ENCODE peak calls at places on chromosomes 13 and 19, in four cellular contexts. One of them, this sample, is unnamed. For H3K79me2, the result is how much of the 10 kb centered on the place peaks cover.

GRCh38 chr19:44552324-44552723 is 22.8 kb upstream of the CEACAM20 start:
- DNase-seq in HepG2: peak
- DNase-seq in fibroblast of lung: peak
- DNase-seq in OCI-LY7: peak
- DNase-seq in this sample: peak

GRCh38 chr19:58311345-58311744 is 6.2 kb downstream of the ERVK3-1 start:
- DNase-seq in HepG2: no peak
- DNase-seq in OCI-LY7: no peak
- DNase-seq in fibroblast of lung: no peak
- DNase-seq in this sample: no peak

GRCh38 chr13:44801990-44802389 is 187.3 kb downstream of the NUFIP1 start:
- DNase-seq in HepG2: no peak
- DNase-seq in fibroblast of lung: peak
- DNase-seq in OCI-LY7: no peak
- DNase-seq in this sample: no peak

GRCh38 chr13:53174550-53174949 is 145.9 kb downstream of the OLFM4 start:
- DNase-seq in fibroblast of lung: no peak
- DNase-seq in HepG2: no peak
- DNase-seq in OCI-LY7: no peak
- DNase-seq in this sample: no peak

GRCh38 chr19:10812902-10813404 is 23.1 kb downstream of the TMED1 start:
- DNase-seq in OCI-LY7: no peak
- DNase-seq in HepG2: no peak
- DNase-seq in fibroblast of lung: peak
- DNase-seq in this sample: no peak

GRCh38 chr13:32878172-32878571 is 138.1 kb upstream of the KL start:
- DNase-seq in fibroblast of lung: no peak
- DNase-seq in OCI-LY7: no peak
- DNase-seq in HepG2: no peak
- DNase-seq in this sample: no peak

GRCh38 chr19:7605490-7606222 is 10.0 kb downstream of the CAMSAP3 start:
- DNase-seq in OCI-LY7: peak
- DNase-seq in HepG2: peak
- DNase-seq in fibroblast of lung: no peak
- DNase-seq in this sample: peak

GRCh38 chr13:100184095-100184494 is 95.2 kb downstream of the PCCA start:
- DNase-seq in OCI-LY7: no peak
- DNase-seq in HepG2: no peak
- DNase-seq in fibroblast of lung: no peak
- DNase-seq in this sample: no peak

GRCh38 chr19:46913852-46914430 is 53.1 kb downstream of the ARHGAP35 start:
- DNase-seq in fibroblast of lung: peak
- DNase-seq in HepG2: no peak
- DNase-seq in OCI-LY7: peak
- DNase-seq in this sample: no peak

GRCh38 chr13:91072511-91072910 is 275.0 kb upstream of the MIR17HG start:
- DNase-seq in OCI-LY7: no peak
- DNase-seq in fibroblast of lung: no peak
- DNase-seq in HepG2: no peak
- DNase-seq in this sample: no peak

GRCh38 chr19:15442142-15442920 is 7.4 kb downstream of the WIZ start:
- DNase-seq in fibroblast of lung: no peak
- DNase-seq in OCI-LY7: no peak
- DNase-seq in HepG2: no peak
- DNase-seq in this sample: no peak

GRCh38 chr13:44011036-44011435 is 131.3 kb downstream of the LACC1 start:
- DNase-seq in fibroblast of lung: no peak
- DNase-seq in HepG2: no peak
- DNase-seq in OCI-LY7: no peak
- DNase-seq in this sample: no peak

GRCh38 chr13:111645598-111646463 is 325.4 kb downstream of the TEX29 start:
- DNase-seq in fibroblast of lung: no peak
- DNase-seq in HepG2: no peak
- DNase-seq in OCI-LY7: no peak
- DNase-seq in this sample: no peak

GRCh38 chr19:33887891-33888290 is 91.2 kb downstream of the KCTD15 start:
- DNase-seq in OCI-LY7: no peak
- DNase-seq in HepG2: no peak
- DNase-seq in fibroblast of lung: no peak
- DNase-seq in this sample: no peak

GRCh38 chr13:45464687-45465453 is at the start of gene COG3:
- DNase-seq in HepG2: peak
- DNase-seq in fibroblast of lung: peak
- DNase-seq in OCI-LY7: peak
- DNase-seq in this sample: peak

GRCh38 chr13:25840261-25840660 is 211.6 kb downstream of the SHISA2 start:
- DNase-seq in fibroblast of lung: no peak
- DNase-seq in OCI-LY7: no peak
- DNase-seq in HepG2: no peak
- DNase-seq in this sample: no peak

GRCh38 chr13:46211521-46212351 is at the start of gene LRRC63:
- DNase-seq in HepG2: no peak
- DNase-seq in fibroblast of lung: peak
- DNase-seq in OCI-LY7: no peak
- DNase-seq in this sample: peak

GRCh38 chr13:26881154-26881553 is 120.6 kb upstream of the GPR12 start:
- DNase-seq in fibroblast of lung: peak
- DNase-seq in HepG2: no peak
- DNase-seq in OCI-LY7: no peak
- DNase-seq in this sample: no peak

GRCh38 chr19:35592226-35592625 is 6.3 kb downstream of the PMIS2 start:
- DNase-seq in HepG2: peak
- DNase-seq in fibroblast of lung: peak
- DNase-seq in OCI-LY7: peak
- DNase-seq in this sample: peak

GRCh38 chr19:5971714-5972354 is 6.1 kb downstream of the RANBP3 start:
- DNase-seq in fibroblast of lung: no peak
- DNase-seq in HepG2: no peak
- DNase-seq in OCI-LY7: no peak
- DNase-seq in this sample: no peak

GRCh38 chr19:16522559-16523377 is 19.5 kb downstream of the CHERP start:
- DNase-seq in HepG2: no peak
- DNase-seq in OCI-LY7: no peak
- DNase-seq in fibroblast of lung: no peak
- DNase-seq in this sample: no peak

GRCh38 chr19:57465680-57466381 is 8.9 kb upstream of the VN1R1 start:
- DNase-seq in HepG2: peak
- DNase-seq in OCI-LY7: peak
- DNase-seq in fibroblast of lung: peak
- DNase-seq in this sample: peak

GRCh38 chr13:37014609-37015008 is 14.0 kb downstream of the EXOSC8 start:
- DNase-seq in HepG2: no peak
- DNase-seq in fibroblast of lung: peak
- DNase-seq in OCI-LY7: no peak
- DNase-seq in this sample: no peak

GRCh38 chr19:49875801-49876421 is 1.2 kb downstream of the AKT1S1 start:
- DNase-seq in HepG2: peak
- DNase-seq in OCI-LY7: peak
- DNase-seq in fibroblast of lung: peak
- DNase-seq in this sample: peak

GRCh38 chr13:42490676-42491075 is 83.3 kb upstream of the TNFSF11 start:
- DNase-seq in HepG2: no peak
- DNase-seq in fibroblast of lung: no peak
- DNase-seq in OCI-LY7: no peak
- DNase-seq in this sample: no peak

GRCh38 chr13:69704311-69704710 is 403.3 kb upstream of the ATXN8OS start:
- DNase-seq in fibroblast of lung: no peak
- DNase-seq in OCI-LY7: no peak
- DNase-seq in HepG2: no peak
- DNase-seq in this sample: peak

GRCh38 chr19:48854103-48854502 is 14.3 kb downstream of the PLEKHA4 start:
- DNase-seq in HepG2: no peak
- DNase-seq in fibroblast of lung: no peak
- DNase-seq in OCI-LY7: no peak
- DNase-seq in this sample: no peak

GRCh38 chr19:48858984-48859710 is 9.3 kb downstream of the PLEKHA4 start:
- DNase-seq in OCI-LY7: peak
- DNase-seq in fibroblast of lung: no peak
- DNase-seq in HepG2: no peak
- DNase-seq in this sample: peak

GRCh38 chr19:48853483-48853882 is 14.9 kb downstream of the PLEKHA4 start:
- DNase-seq in HepG2: no peak
- DNase-seq in OCI-LY7: no peak
- DNase-seq in fibroblast of lung: no peak
- DNase-seq in this sample: no peak

GRCh38 chr19:48859711-48860572 is 8.5 kb downstream of the PLEKHA4 start:
- DNase-seq in fibroblast of lung: no peak
- DNase-seq in OCI-LY7: no peak
- DNase-seq in HepG2: no peak
- DNase-seq in this sample: peak

DNA sequence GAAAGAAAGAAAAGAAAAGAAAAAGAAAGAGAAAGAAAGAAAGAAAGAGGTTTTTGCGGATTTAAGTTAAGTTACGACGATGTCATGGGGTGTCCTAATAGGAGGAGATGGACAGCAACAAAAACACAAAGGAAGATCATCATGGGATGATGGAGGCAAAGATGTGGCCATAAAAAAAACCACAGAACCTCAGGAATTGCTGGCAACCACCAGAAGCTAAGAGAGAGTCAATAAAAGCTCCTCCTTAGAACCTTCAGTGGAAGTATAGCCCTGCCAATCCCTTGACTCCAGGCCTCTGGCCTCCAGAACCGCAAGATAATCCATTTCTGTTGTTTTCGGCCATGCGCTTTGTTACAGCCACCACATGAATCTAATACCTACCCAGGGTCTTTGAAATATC is 11.5 kb downstream of the PLEKHA4 start:
- DNase-seq in fibroblast of lung: no peak
- DNase-seq in HepG2: no peak
- DNase-seq in OCI-LY7: no peak
- DNase-seq in this sample: no peak
- H3K4me3 ChIP-seq in fibroblast of lung: no peak
- H3K4me3 ChIP-seq in HepG2: no peak
- H3K4me3 ChIP-seq in OCI-LY7: no peak
- H3K4me3 ChIP-seq in this sample: no peak

GRCh38 chr19:54388001-54388802 is 23.5 kb upstream of the LAIR1 start:
- DNase-seq in fibroblast of lung: no peak
- DNase-seq in OCI-LY7: peak
- DNase-seq in HepG2: no peak
- DNase-seq in this sample: no peak
- H3K27ac ChIP-seq in fibroblast of lung: no peak
- H3K27ac ChIP-seq in OCI-LY7: no peak
- H3K27ac ChIP-seq in HepG2: no peak
- H3K27ac ChIP-seq in this sample: no peak

GRCh38 chr19:13252569-13253335 is 102.5 kb downstream of the IER2 start:
- DNase-seq in OCI-LY7: no peak
- DNase-seq in HepG2: no peak
- DNase-seq in fibroblast of lung: no peak
- DNase-seq in this sample: no peak

GRCh38 chr19:13255041-13255718 is 105.0 kb downstream of the IER2 start:
- DNase-seq in OCI-LY7: no peak
- DNase-seq in HepG2: no peak
- DNase-seq in fibroblast of lung: no peak
- DNase-seq in this sample: no peak

GRCh38 chr19:13260883-13261653 is 110.9 kb downstream of the IER2 start:
- DNase-seq in HepG2: no peak
- DNase-seq in OCI-LY7: no peak
- DNase-seq in fibroblast of lung: peak
- DNase-seq in this sample: peak

GRCh38 chr19:13256918-13257317 is 106.7 kb downstream of the IER2 start:
- DNase-seq in OCI-LY7: no peak
- DNase-seq in HepG2: no peak
- DNase-seq in fibroblast of lung: no peak
- DNase-seq in this sample: no peak

GRCh38 chr19:13255719-13256059 is 105.5 kb downstream of the IER2 start:
- DNase-seq in fibroblast of lung: no peak
- DNase-seq in HepG2: no peak
- DNase-seq in OCI-LY7: no peak
- DNase-seq in this sample: no peak
- H3K79me2 ChIP-seq in fibroblast of lung: under half
- H3K79me2 ChIP-seq in HepG2: under half
- H3K79me2 ChIP-seq in OCI-LY7: under half
- H3K79me2 ChIP-seq in this sample: under half

GRCh38 chr19:3178377-3178972 is at the start of gene S1PR4:
- DNase-seq in OCI-LY7: peak
- DNase-seq in fibroblast of lung: no peak
- DNase-seq in HepG2: no peak
- DNase-seq in this sample: peak
- H3K4me3 ChIP-seq in OCI-LY7: peak
- H3K4me3 ChIP-seq in fibroblast of lung: no peak
- H3K4me3 ChIP-seq in HepG2: no peak
- H3K4me3 ChIP-seq in this sample: no peak

DNA sequence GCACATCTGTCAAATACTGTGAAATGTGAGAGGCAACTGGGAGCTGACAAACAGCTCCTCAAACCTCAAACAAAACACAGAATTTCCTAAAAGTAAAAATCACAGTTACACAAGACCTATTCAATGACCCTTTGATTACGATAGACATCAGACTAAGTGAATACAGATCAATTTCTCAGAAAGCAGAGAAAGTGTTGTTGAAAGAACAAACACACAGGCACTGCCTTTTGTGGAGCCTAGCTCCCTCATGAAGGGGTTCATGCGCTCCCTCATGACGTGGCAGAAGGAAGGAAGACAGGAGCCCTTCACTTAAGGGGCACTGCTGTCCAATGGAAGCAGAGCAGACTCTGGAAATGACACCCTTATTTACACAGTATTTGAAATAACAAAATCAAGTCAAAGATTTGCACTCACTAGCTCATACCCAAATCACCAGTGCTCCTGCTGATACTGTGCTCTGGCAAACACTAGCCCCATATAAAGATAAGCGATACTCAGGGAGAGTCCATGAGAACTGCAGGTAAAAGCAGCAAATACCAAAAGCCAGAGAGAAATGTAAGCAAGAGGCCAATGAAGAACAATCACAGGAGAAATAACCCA is 144.9 kb downstream of the KLF12 start:
- DNase-seq in fibroblast of lung: no peak
- DNase-seq in OCI-LY7: no peak
- DNase-seq in HepG2: no peak
- DNase-seq in this sample: no peak
- H3K27ac ChIP-seq in fibroblast of lung: no peak
- H3K27ac ChIP-seq in OCI-LY7: peak
- H3K27ac ChIP-seq in HepG2: no peak
- H3K27ac ChIP-seq in this sample: peak

DNA sequence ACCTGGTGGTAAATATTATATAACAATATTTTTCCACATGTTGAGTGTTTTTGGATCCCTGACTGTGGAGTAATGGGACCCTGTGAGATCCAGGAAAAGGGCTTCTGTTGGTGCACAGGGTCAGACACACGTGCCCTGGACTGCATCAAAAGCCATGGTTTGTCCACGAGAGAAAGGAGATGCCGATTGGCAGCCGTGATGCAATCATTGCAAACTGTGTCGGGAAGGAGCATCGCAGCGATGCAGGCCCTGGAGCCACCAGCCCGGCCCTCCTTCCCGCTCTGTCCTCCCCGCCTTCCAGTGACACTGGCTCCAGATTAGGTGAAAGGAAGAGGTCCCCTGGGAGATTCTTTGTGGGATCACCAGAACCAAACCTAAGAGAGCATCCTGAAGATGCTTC is 9.1 kb downstream of the COL4A2 start:
- DNase-seq in fibroblast of lung: no peak
- DNase-seq in HepG2: no peak
- DNase-seq in OCI-LY7: no peak
- DNase-seq in this sample: no peak
- H3K79me2 ChIP-seq in fibroblast of lung: half or more
- H3K79me2 ChIP-seq in HepG2: under half
- H3K79me2 ChIP-seq in OCI-LY7: under half
- H3K79me2 ChIP-seq in this sample: under half

GRCh38 chr19:18503971-18504885 is 17.6 kb downstream of the ELL start:
- DNase-seq in HepG2: peak
- DNase-seq in fibroblast of lung: no peak
- DNase-seq in OCI-LY7: no peak
- DNase-seq in this sample: no peak
- H3K4me3 ChIP-seq in HepG2: peak
- H3K4me3 ChIP-seq in fibroblast of lung: no peak
- H3K4me3 ChIP-seq in OCI-LY7: no peak
- H3K4me3 ChIP-seq in this sample: no peak